ENCODE peak calls at places on chromosomes 12 and 14, in nine cellular contexts. Q, C, J, Y, I, F, P, A and R are unnamed samples.

GRCh38 chr12:230925-231671 is 17.1 kb upstream of the SLC6A12 start:
- DNase-seq in I (no peak), F (no peak), A (no peak), J (no peak), Y (no peak), Q (no peak), P (no peak), C (no peak), R (no peak)

GRCh38 chr12:108981835-108982234 is 39.0 kb downstream of the SVOP start:
- DNase-seq in Y (no peak), F (no peak), J (no peak), P (no peak), A (no peak), C (no peak), Q (no peak), I (no peak), R (no peak)

GRCh38 chr12:116880817-116881324 is 370 bp downstream of the HRK start:
- DNase-seq in F (peak; percentile 82), I (peak; percentile 24), J (peak; percentile 66), P (peak; percentile 32), A (peak; percentile 27), C (peak; percentile 36), Q (peak; percentile 73), Y (peak; percentile 42), R (peak; percentile 52)

GRCh38 chr12:2893007-2893406 is 2.3 kb downstream of the TULP3 start:
- DNase-seq in J (no peak), P (peak; percentile 94), Y (peak; percentile 88), A (peak; percentile 46), I (peak; percentile 95), Q (no peak), F (peak; percentile 8), C (peak; percentile 96), R (no peak)

GRCh38 chr12:94831081-94831747 is 172.3 kb downstream of the NDUFA12 start:
- DNase-seq in I (no peak), P (no peak), Q (no peak), F (no peak), Y (no peak), J (no peak), A (no peak), C (no peak), R (no peak)

GRCh38 chr14:101705733-101706508 is 55.6 kb upstream of the PPP2R5C start:
- DNase-seq in J (peak; percentile 92), Y (peak; percentile 74), Q (peak; percentile 95), A (no peak), P (peak; percentile 14), I (peak; percentile 16), C (no peak), F (peak; percentile 93), R (no peak)

GRCh38 chr14:89266754-89267153 is 150.3 kb downstream of the FOXN3 start:
- DNase-seq in J (no peak), F (no peak), Q (no peak), A (no peak), Y (no peak), P (peak; percentile 9), C (peak; percentile 24), I (no peak), R (no peak)

GRCh38 chr12:102479099-102479887 is 1.1 kb downstream of the IGF1 start:
- DNase-seq in P (peak; percentile 14), A (no peak), F (no peak), Q (no peak), I (no peak), Y (no peak), J (no peak), C (no peak), R (no peak)

GRCh38 chr12:115541891-115542361 is 735.6 kb downstream of the MED13L start:
- DNase-seq in Y (no peak), A (no peak), F (no peak), P (peak; percentile 29), Q (no peak), I (peak; percentile 33), C (peak; percentile 51), J (no peak), R (no peak)

GRCh38 chr14:55832122-55832911 is 252.3 kb downstream of the KTN1 start:
- DNase-seq in C (no peak), I (no peak), P (no peak), J (peak; percentile 5), Y (peak; percentile 37), F (no peak), A (peak; percentile 81), Q (no peak), R (no peak)

GRCh38 chr14:83379371-83379770 is 1845.7 kb upstream of the SEL1L start:
- DNase-seq in I (no peak), J (no peak), F (no peak), Y (peak; percentile 24), C (peak; percentile 1), A (no peak), P (no peak), Q (no peak), R (no peak)

GRCh38 chr14:75246546-75247285 is 31.9 kb upstream of the FOS start:
- DNase-seq in I (no peak), Q (peak; percentile 32), P (no peak), J (peak; percentile 67), F (no peak), A (no peak), C (no peak), Y (no peak), R (no peak)

DNA sequence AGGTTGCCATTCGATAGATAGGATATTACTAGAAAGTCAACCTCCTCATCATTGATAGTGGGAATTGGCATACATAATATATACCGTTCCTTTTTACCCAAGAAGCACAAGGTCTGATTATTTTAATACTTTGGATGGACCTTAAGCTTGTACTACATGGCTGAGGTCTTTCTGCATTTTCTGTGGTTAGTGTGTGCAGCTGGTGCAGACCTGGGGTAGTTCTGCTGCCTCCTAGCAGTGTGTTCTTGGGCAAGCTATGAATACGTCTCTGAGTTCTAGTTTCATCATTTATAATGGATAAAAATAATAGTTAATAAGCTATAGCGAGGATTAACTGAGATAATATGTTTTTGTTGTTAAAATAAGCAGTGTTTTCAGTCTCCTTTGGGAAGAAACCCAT is 2.2 kb downstream of the ZDHHC17 start:
- DNase-seq in A (no peak), J (no peak), P (no peak), C (no peak), I (no peak), Q (no peak), F (no peak), Y (no peak), R (no peak)
- H3K4me3 ChIP-seq in A (no peak overlapping the region), J (no peak overlapping the region), P (no peak overlapping the region), C (no peak overlapping the region), I (no peak overlapping the region), Q (no peak overlapping the region), F (no peak overlapping the region), Y (no peak overlapping the region), R (no peak overlapping the region)

GRCh38 chr12:45121224-45121623 is 70.3 kb upstream of the DBX2 start:
- DNase-seq in F (no peak), I (no peak), Q (no peak), A (no peak), C (no peak), J (no peak), Y (no peak), P (no peak), R (no peak)
- TF ChIP-seq CTCF in F (no peak), I (no peak), Q (no peak), A (no peak), C (no peak), J (peak; percentile 37), Y (no peak), P (no peak), R (peak; percentile 8)

DNA sequence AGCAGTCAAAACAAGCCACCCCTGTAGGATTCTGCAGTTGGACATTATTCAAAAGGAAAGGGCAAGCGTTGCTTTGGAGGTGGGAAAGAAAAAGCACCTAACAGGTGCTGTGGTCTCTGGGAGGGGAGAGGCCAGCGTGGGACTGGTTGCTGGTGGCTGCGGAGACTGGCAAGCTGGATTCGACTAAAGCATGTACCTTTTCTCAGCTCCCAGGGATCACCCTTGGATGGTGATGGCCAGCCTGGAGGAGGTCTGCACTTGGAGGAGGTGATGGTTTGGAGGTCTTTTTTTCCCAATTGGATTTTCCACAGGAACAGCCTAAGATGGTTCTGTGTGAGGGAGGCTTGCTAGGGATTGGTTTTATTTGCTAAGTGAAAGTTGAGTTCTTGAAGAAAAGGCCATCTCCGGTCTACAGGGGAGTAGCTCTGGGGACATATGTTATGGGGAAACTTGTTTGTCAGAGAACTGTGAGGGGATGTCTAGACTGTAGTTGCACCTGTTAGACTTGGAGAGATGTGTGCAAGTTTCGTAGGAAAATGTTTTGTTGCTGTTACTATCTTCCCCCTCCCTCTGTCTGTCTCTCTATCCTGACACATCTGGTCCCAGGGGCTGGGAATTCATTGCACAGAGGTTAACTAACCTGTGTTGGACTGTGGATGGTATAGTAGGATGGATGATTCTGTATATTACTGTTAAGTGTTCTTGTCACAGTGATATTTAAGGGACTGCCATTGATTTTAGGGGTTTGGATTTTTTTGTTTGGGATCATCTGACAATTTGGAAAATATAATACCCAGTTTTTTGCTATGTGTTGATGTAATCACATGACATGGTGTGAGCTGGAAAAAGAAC is 2.2 kb downstream of the DYRK2 start:
- DNase-seq in F (peak; percentile 43), J (no peak), P (no peak), A (no peak), C (no peak), Y (no peak), Q (peak; percentile 54), I (no peak), R (no peak)
- H3K4me3 ChIP-seq in F (peak overlapping the region; percentile 81), J (peak overlapping the region; percentile 91), P (peak overlapping the region; percentile 88), A (peak overlapping the region; percentile 84), C (peak overlapping the region; percentile 79), Y (peak overlapping the region; percentile 85), Q (peak overlapping the region; percentile 65), I (peak overlapping the region; percentile 82), R (peak overlapping the region; percentile 89)

GRCh38 chr12:31659087-31659942 is at the start of gene ETFBKMT:
- DNase-seq in Q (peak; percentile 96), I (peak; percentile 80), C (peak; percentile 83), F (peak; percentile 94), Y (peak; percentile 84), J (peak; percentile 97), A (peak; percentile 90), P (peak; percentile 83), R (peak; percentile 95)
- TF ChIP-seq CTCF in Q (peak; percentile 31), I (no peak), C (no peak), F (peak; percentile 17), Y (peak; percentile 23), J (peak; percentile 60), A (peak; percentile 55), P (peak; percentile 36), R (peak; percentile 20)

DNA sequence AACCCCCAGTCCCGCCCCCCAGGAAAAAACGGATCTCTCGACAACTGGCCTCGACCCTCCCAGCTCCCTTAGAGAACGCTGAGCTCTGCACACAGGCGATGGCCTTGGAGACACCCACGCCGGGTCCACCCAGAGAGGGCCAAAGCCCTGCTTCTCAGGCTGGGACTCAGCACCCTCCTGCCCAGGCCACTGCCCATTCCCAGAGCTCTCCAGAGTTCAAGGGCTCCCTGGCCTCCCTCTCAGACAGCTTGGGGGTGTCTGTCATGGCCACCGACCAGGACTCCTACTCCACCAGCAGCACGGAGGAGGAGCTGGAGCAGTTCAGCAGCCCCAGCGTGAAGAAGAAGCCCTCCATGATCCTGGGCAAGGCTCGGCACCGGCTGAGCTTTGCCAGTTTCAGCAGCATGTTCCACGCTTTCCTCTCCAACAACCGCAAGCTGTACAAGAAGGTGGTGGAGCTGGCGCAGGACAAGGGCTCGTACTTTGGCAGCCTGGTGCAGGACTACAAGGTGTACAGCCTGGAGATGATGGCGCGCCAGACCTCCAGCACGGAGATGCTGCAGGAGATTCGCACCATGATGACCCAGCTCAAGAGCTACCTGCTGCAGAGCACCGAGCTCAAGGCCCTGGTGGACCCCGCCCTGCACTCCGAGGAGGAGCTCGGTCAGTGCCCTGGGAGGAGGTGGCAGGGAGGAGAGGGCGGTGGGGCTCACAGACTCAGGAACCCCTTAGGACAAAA is 95.8 kb downstream of the LGMN start:
- DNase-seq in P (no peak), J (no peak), A (no peak), I (no peak), Y (no peak), F (peak; percentile 81), C (no peak), Q (peak; percentile 72), R (no peak)
- H3K4me3 ChIP-seq in P (no peak overlapping the region), J (no peak overlapping the region), A (no peak overlapping the region), I (no peak overlapping the region), Y (no peak overlapping the region), F (peak overlapping the region; percentile 16), C (no peak overlapping the region), Q (no peak overlapping the region), R (no peak overlapping the region)